ENCODE peak calls at places on chromosomes 2 and 18, in nine cellular contexts. E, O, K, Y, A, H, L, V and Z are unnamed samples.
A peak's percentile ranks its signal among the peaks of the same experiment; 100 is the strongest.

GRCh38 chr2:234995332-234996007 is 43.7 kb downstream of the SH3BP4 start:
- DNase-seq in A (no peak), L (no peak), H (no peak), Y (no peak), O (no peak), E (no peak), K (no peak), V (no peak), Z (no peak)

GRCh38 chr2:26024260-26024659 is 9.6 kb upstream of the RAB10 start:
- DNase-seq in A (no peak), H (no peak), K (no peak), O (no peak), L (no peak), Y (no peak), E (no peak), V (no peak), Z (no peak)

GRCh38 chr2:92073815-92074548 is 2797.2 kb upstream of the TEKT4 start:
- DNase-seq in H (no peak), Y (no peak), O (no peak), A (no peak), K (no peak), L (no peak), E (no peak), V (no peak), Z (no peak)

GRCh38 chr18:8760984-8761383 is 55.6 kb downstream of the MTCL1 start:
- DNase-seq in Y (no peak), E (no peak), V (no peak), H (no peak), O (no peak), A (no peak), K (no peak), L (no peak), Z (no peak)

GRCh38 chr18:42137671-42138375 is 182.8 kb downstream of the PIK3C3 start:
- DNase-seq in L (no peak), Y (no peak), A (no peak), K (no peak), V (no peak), H (no peak), O (no peak), E (no peak), Z (no peak)

GRCh38 chr2:70078384-70078783 is 8.9 kb upstream of the PCBP1 start:
- DNase-seq in E (no peak), O (no peak), V (no peak), H (no peak), Y (no peak), K (no peak), L (no peak), A (no peak), Z (no peak)

GRCh38 chr2:62217980-62218379 is 22.1 kb downstream of the B3GNT2 start:
- DNase-seq in Y (no peak), L (peak; percentile 20), E (no peak), K (no peak), A (no peak), O (no peak), V (no peak), H (no peak), Z (no peak)

GRCh38 chr2:138029238-138029637 is 65.0 kb downstream of the HNMT start:
- DNase-seq in L (no peak), Y (peak; percentile 16), A (no peak), V (no peak), O (no peak), H (no peak), E (no peak), K (no peak), Z (no peak)

GRCh38 chr2:29033172-29033571 is 41.2 kb downstream of the PCARE start:
- DNase-seq in H (no peak), K (no peak), O (no peak), Y (no peak), E (no peak), L (no peak), A (peak; percentile 22), V (no peak), Z (peak; percentile 23)

GRCh38 chr2:38039511-38039910 is 36.4 kb downstream of the CYP1B1 start:
- DNase-seq in O (no peak), E (no peak), V (no peak), Y (no peak), A (no peak), H (no peak), K (no peak), L (no peak), Z (no peak)

GRCh38 chr2:44362207-44363015 is 664 bp downstream of the CAMKMT start:
- DNase-seq in H (peak; percentile 33), L (no peak), Y (peak; percentile 20), E (peak; percentile 25), A (no peak), K (no peak), V (no peak), O (no peak), Z (peak; percentile 62)

GRCh38 chr18:2146092-2146491 is 425.2 kb downstream of the METTL4 start:
- DNase-seq in V (no peak), O (no peak), Y (no peak), L (no peak), K (no peak), H (no peak), A (no peak), E (no peak), Z (no peak)

GRCh38 chr2:205858781-205859478 is 176.6 kb downstream of the NRP2 start:
- DNase-seq in A (no peak), H (peak; percentile 24), V (no peak), Y (peak; percentile 35), K (no peak), L (no peak), O (no peak), E (no peak), Z (no peak)

GRCh38 chr2:209423562-209424541 is at the start of gene MAP2:
- DNase-seq in H (peak; percentile 89), A (peak; percentile 17), L (peak; percentile 11), O (no peak), E (peak; percentile 78), Y (peak; percentile 80), V (peak; percentile 77), K (peak; percentile 76), Z (peak; percentile 89)

GRCh38 chr2:115034801-115035200 is 592.4 kb downstream of the DPP10 start:
- DNase-seq in E (no peak), Y (no peak), A (no peak), L (no peak), O (no peak), K (no peak), H (no peak), V (no peak), Z (no peak)

GRCh38 chr18:39772155-39772919 is 2182.7 kb upstream of the PIK3C3 start:
- DNase-seq in V (no peak), A (no peak), E (no peak), H (no peak), L (no peak), K (no peak), O (no peak), Y (no peak), Z (no peak)

GRCh38 chr2:219010162-219010756 is 17.0 kb upstream of the CRYBA2 start:
- DNase-seq in E (no peak), Y (no peak), K (peak; percentile 63), H (peak; percentile 61), A (no peak), O (no peak), L (no peak), V (peak; percentile 42), Z (peak; percentile 61)

GRCh38 chr2:227033471-227034148 is 130.4 kb downstream of the COL4A4 start:
- DNase-seq in K (peak; percentile 21), O (no peak), Y (no peak), A (no peak), L (peak; percentile 6), E (peak; percentile 34), V (no peak), H (peak; percentile 50), Z (peak; percentile 67)

GRCh38 chr2:234048049-234048448 is 2.5 kb upstream of the SPP2 start:
- DNase-seq in O (no peak), A (no peak), E (no peak), V (no peak), H (no peak), Y (no peak), K (no peak), L (no peak), Z (no peak)